ENCODE peak calls at places on chromosomes 13 and 19, in seven cellular contexts. O is stomach, Y is Panc1, V is endothelial cell of umbilical vein, U is HCT116, Q is transverse colon, W is H1. S is an unnamed sample. For H3K4me1, the result is how much of the 10 kb centered on the place peaks cover.

GRCh38 chr19:50476224-50476942 is at the start of the genes EMC10 and GARIN5A:
- DNase-seq in W (peak), Q (peak), Y (peak), U (peak), O (peak), V (peak), S (peak)

GRCh38 chr19:41577144-41577830 is 1.3 kb downstream of the CEACAM21 start:
- DNase-seq in Y (no peak), W (no peak), U (no peak), Q (no peak), V (no peak), O (no peak), S (peak)

GRCh38 chr13:67023088-67023893 is 206.8 kb downstream of the PCDH9 start:
- DNase-seq in Y (no peak), U (no peak), O (no peak), Q (no peak), W (no peak), V (peak), S (no peak)

GRCh38 chr13:109672545-109672944 is 113.8 kb downstream of the IRS2 start:
- DNase-seq in W (no peak), Q (no peak), O (no peak), U (no peak), V (no peak), Y (no peak), S (no peak)

GRCh38 chr19:54660967-54661366 is 1.8 kb upstream of the LILRB4 start:
- DNase-seq in O (no peak), V (no peak), Y (no peak), Q (no peak), W (no peak), U (no peak), S (no peak)

GRCh38 chr13:50584856-50585580 is 258.5 kb downstream of the DLEU7 start:
- DNase-seq in U (no peak), V (no peak), Q (no peak), Y (no peak), W (no peak), O (no peak), S (no peak)

GRCh38 chr19:27746691-27747380 is 1466.1 kb downstream of the UQCRFS1 start:
- DNase-seq in W (peak), O (peak), Q (peak), V (no peak), U (no peak), Y (no peak), S (peak)

GRCh38 chr19:5122671-5123409 is 153.9 kb downstream of the KDM4B start:
- DNase-seq in W (no peak), O (no peak), V (no peak), U (no peak), Q (no peak), Y (no peak), S (no peak)

GRCh38 chr19:49327878-49328544 is 3.0 kb upstream of the SLC6A16 start:
- DNase-seq in Q (no peak), U (peak), Y (no peak), O (no peak), W (no peak), V (peak), S (no peak)

GRCh38 chr19:30563691-30564090 is 191.5 kb downstream of the ZNF536 start:
- DNase-seq in O (no peak), Q (no peak), U (no peak), V (no peak), W (no peak), Y (no peak), S (no peak)

GRCh38 chr13:25920931-25921330 is 130.9 kb downstream of the SHISA2 start:
- DNase-seq in O (no peak), W (no peak), U (no peak), V (no peak), Q (no peak), Y (no peak), S (no peak)

GRCh38 chr13:20873348-20873747 is 29.2 kb downstream of the XPO4 start:
- DNase-seq in W (no peak), U (no peak), Y (no peak), Q (no peak), V (peak), O (no peak), S (no peak)

GRCh38 chr19:7971553-7972520 is 28.4 kb upstream of the TIMM44 start:
- DNase-seq in Y (no peak), O (no peak), Q (no peak), V (no peak), W (no peak), U (no peak), S (peak)

GRCh38 chr13:98050041-98050466 is 92.8 kb upstream of the FARP1 start:
- DNase-seq in Q (no peak), V (no peak), U (no peak), W (no peak), Y (no peak), O (no peak), S (no peak)

GRCh38 chr19:10797078-10797477 is 38.9 kb downstream of the TMED1 start:
- DNase-seq in O (no peak), W (no peak), V (no peak), U (no peak), Q (no peak), Y (no peak), S (no peak)

GRCh38 chr13:28313579-28313978 is 175.2 kb downstream of the PAN3 start:
- DNase-seq in Y (no peak), V (peak), Q (no peak), W (no peak), U (peak), O (no peak), S (no peak)

GRCh38 chr19:29662278-29662603 is 3.0 kb upstream of the PLEKHF1 start:
- DNase-seq in O (no peak), W (no peak), Q (no peak), Y (no peak), U (no peak), V (no peak), S (no peak)

GRCh38 chr19:2446390-2446789 is 10.4 kb downstream of the LMNB2 start:
- DNase-seq in Y (no peak), O (no peak), U (no peak), Q (no peak), V (no peak), W (no peak), S (peak)

GRCh38 chr13:45206340-45206739 is 5.5 kb upstream of the KCTD4 start:
- DNase-seq in Q (no peak), W (no peak), V (peak), Y (peak), O (no peak), U (peak), S (no peak)

GRCh38 chr13:76980075-76980718 is 11.7 kb upstream of the CLN5 start:
- DNase-seq in W (peak), O (peak), V (peak), U (peak), Q (peak), Y (no peak), S (peak)

GRCh38 chr19:14536926-14537692 is 7.7 kb downstream of the TECR start:
- DNase-seq in O (peak), Q (peak), Y (no peak), W (peak), V (peak), U (peak), S (no peak)

GRCh38 chr19:17183858-17184271 is 31.3 kb upstream of the USE1 start:
- DNase-seq in O (no peak), V (no peak), U (no peak), Q (no peak), W (no peak), Y (no peak), S (no peak)

GRCh38 chr19:50830266-50831025 is 2.9 kb downstream of the KLK15 start:
- DNase-seq in W (no peak), V (no peak), Q (peak), Y (no peak), U (no peak), O (no peak), S (no peak)

GRCh38 chr13:35994131-35994966 is 136.8 kb downstream of the DCLK1 start:
- DNase-seq in Q (no peak), Y (no peak), U (no peak), V (no peak), O (no peak), W (no peak), S (no peak)

GRCh38 chr13:22198001-22198400 is 527.1 kb downstream of the FGF9 start:
- DNase-seq in V (no peak), W (no peak), Y (no peak), Q (peak), U (no peak), O (peak), S (no peak)

GRCh38 chr13:95050800-95051620 is 250.2 kb downstream of the ABCC4 start:
- DNase-seq in U (no peak), Q (no peak), V (no peak), W (no peak), Y (no peak), O (no peak), S (no peak)

GRCh38 chr19:51810228-51810627 is 15.3 kb downstream of the FPR3 start:
- DNase-seq in Q (no peak), W (no peak), Y (no peak), U (no peak), V (no peak), O (no peak), S (no peak)

GRCh38 chr13:32731576-32731975 is 145.3 kb downstream of the PDS5B start:
- DNase-seq in U (no peak), W (no peak), O (no peak), Q (no peak), V (peak), Y (no peak), S (no peak)

GRCh38 chr19:36488816-36489138 is 584 bp downstream of the ZNF566 start:
- DNase-seq in W (no peak), Q (no peak), O (no peak), Y (no peak), V (no peak), U (peak), S (no peak)

GRCh38 chr13:51960766-51961165 is 50.5 kb downstream of the ATP7B start:
- DNase-seq in Y (no peak), U (no peak), Q (no peak), O (no peak), W (no peak), V (no peak), S (no peak)

GRCh38 chr19:48999481-49000325 is 6.0 kb downstream of the RUVBL2 start:
- DNase-seq in U (no peak), O (peak), W (peak), Y (no peak), V (peak), Q (peak), S (peak)

GRCh38 chr13:51684076-51684475 is 99.8 kb downstream of the WDFY2 start:
- DNase-seq in Y (no peak), O (no peak), W (no peak), U (no peak), Q (no peak), V (no peak), S (no peak)

GRCh38 chr13:19967619-19968018 is 9.1 kb downstream of the ZMYM2 start:
- DNase-seq in Y (no peak), U (no peak), O (no peak), Q (no peak), V (peak), W (no peak), S (no peak)

GRCh38 chr19:14434543-14435319 is 1.6 kb downstream of the PKN1 start:
- DNase-seq in O (peak), W (no peak), Y (no peak), U (no peak), V (peak), Q (peak), S (peak)

GRCh38 chr19:19405919-19406877 is 723 bp downstream of the GATAD2A start:
- DNase-seq in V (peak), Q (peak), U (no peak), Y (no peak), O (peak), W (peak), S (peak)

GRCh38 chr19:57779220-57779845 is 9.9 kb downstream of the ZNF586 start:
- DNase-seq in Q (no peak), O (no peak), V (no peak), Y (no peak), W (no peak), U (no peak), S (no peak)
- TF ChIP-seq POLR2AphosphoS5 in Q (no peak), O (no peak), V (no peak), Y (no peak), W (no peak), U (no peak), S (no peak)

GRCh38 chr13:40660270-40660669 is 6.2 kb downstream of the FOXO1 start:
- DNase-seq in U (no peak), O (no peak), W (no peak), Y (no peak), V (no peak), Q (no peak), S (no peak)
- H3K27ac ChIP-seq in U (no peak), O (no peak), W (peak), Y (no peak), V (no peak), Q (no peak), S (no peak)

DNA sequence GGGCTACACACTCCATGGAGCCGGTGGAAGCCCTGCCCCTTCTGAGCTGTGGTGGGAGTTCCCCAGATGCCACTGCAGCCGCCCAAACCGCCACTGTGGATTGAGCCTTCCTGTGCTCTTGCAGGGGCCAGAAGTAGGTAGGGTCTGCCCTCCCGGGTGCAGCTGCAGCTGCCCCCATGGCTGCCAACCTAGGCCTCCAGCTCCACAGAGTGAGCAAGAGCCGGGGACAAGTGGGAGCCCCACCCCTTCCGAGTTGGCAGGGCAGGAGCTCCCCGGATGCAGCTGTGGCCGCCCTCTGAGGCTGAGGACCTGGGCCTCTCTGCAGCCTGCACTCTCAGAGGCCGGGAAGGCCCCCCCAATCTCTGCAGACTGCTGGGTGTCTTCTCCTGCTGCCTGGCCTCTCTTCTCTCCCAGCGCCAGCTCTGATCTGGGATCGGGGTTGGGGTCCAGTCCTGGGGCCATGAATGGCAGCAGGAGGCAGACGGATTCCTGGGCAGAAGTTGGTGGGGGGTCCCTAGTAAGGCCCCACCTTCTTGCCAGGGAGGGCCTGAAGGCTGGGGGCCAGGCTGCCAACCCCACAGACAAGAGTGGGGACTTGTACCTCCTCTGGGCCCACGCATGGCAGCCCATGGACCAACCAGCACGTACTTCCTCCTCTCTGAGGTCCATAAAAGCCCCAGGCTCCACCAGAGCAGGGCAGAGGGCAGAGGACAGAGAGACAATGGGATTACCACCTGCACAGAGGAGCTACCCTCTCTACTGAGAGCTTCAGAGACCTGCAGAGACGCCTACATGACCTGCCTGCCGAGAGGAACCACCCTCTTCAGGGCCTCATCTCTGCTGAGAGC is 28.9 kb downstream of the AP2S1 start:
- DNase-seq in Y (no peak), W (no peak), Q (peak), O (no peak), U (no peak), V (no peak), S (peak)
- H3K4me1 ChIP-seq in Y (under half), W (under half), Q (under half), O (under half), U (under half), V (under half), S (under half)

DNA sequence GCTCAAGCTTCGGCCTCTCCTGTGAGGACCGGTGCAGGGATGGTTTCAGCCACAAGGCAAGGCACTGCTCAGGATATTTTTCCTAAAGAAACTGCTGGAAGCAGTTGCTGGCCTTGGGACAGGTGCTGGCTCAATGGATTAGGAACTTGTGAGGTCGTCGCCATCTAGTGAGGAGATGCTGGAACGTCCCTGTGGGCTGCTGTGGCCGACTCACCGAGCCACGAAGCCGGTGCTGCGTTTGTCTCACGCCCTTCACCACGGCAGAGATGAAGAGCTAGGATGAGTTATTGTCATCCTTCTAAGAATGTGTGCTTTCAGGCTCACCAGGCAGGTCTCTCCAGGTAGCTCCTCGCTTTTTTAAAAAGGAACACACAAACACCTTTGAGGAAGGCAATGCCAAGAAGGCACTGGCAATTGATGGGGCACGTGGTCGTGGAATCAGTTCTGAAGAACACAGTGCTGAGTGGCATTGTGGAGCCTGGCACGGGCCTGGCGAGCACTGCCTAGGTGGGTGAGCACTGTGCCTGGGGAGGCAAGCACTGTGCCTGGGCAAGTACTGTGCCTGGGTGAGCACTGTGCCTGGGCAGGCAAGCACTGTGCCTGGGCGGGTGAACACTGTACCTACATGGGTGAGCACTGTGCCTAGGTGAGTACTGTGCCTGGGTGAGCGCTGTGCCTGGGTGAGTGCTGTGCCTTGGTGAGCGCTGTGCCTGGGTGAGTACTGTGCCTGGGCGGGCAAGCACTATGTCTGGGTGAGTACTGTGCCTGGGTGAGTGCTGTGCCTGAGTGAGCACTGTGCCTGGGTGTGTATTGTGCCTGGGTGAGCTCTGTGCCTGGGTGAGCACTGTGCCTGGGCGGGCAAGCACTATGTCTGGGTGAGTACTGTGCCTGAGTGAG is 140.4 kb downstream of the TEX29 start:
- DNase-seq in Q (peak), Y (no peak), W (peak), O (no peak), V (no peak), U (peak), S (no peak)
- TF ChIP-seq POLR2AphosphoS5 in Q (no peak), Y (no peak), W (no peak), O (no peak), V (no peak), U (no peak), S (no peak)

GRCh38 chr13:29595380-29596063 is at the start of gene SLC7A1:
- DNase-seq in O (peak), U (peak), V (peak), Y (no peak), Q (peak), W (peak), S (peak)

GRCh38 chr13:29593605-29594297 is 1.7 kb downstream of the SLC7A1 start:
- DNase-seq in Y (no peak), W (no peak), U (no peak), Q (no peak), O (no peak), V (no peak), S (no peak)

GRCh38 chr13:29594310-29594709 is 1.2 kb downstream of the SLC7A1 start:
- DNase-seq in Y (peak), Q (peak), U (no peak), V (peak), W (no peak), O (peak), S (no peak)

GRCh38 chr13:29596064-29596418 is 553 bp upstream of the SLC7A1 start:
- DNase-seq in U (no peak), Y (no peak), O (no peak), Q (no peak), V (no peak), W (no peak), S (no peak)

GRCh38 chr13:29594710-29595379 is 643 bp downstream of the SLC7A1 start:
- DNase-seq in U (no peak), W (no peak), O (peak), V (peak), Y (no peak), Q (peak), S (peak)
- H3K27ac ChIP-seq in U (peak), W (peak), O (peak), V (peak), Y (peak), Q (peak), S (peak)

GRCh38 chr19:12800344-12800732 is 1.3 kb downstream of the PRDX2 start:
- DNase-seq in Y (no peak), U (no peak), W (no peak), O (no peak), V (no peak), Q (no peak), S (no peak)

GRCh38 chr19:12799723-12800343 is 1.8 kb downstream of the PRDX2 start:
- DNase-seq in Q (no peak), U (no peak), W (no peak), Y (no peak), O (no peak), V (no peak), S (no peak)

GRCh38 chr19:12802267-12803106 is 618 bp downstream of the THSD8 start:
- DNase-seq in Y (no peak), O (no peak), U (no peak), Q (no peak), W (no peak), V (no peak), S (no peak)

GRCh38 chr19:12801466-12802266 is at the start of the genes PRDX2 and THSD8:
- DNase-seq in O (peak), Q (peak), U (no peak), V (peak), W (peak), Y (no peak), S (peak)

GRCh38 chr19:12800873-12801465 is 631 bp downstream of the PRDX2 start:
- DNase-seq in Y (no peak), O (no peak), W (no peak), U (no peak), V (no peak), Q (no peak), S (peak)
- H3K4me1 ChIP-seq in Y (under half), O (under half), W (under half), U (under half), V (under half), Q (under half), S (under half)

DNA sequence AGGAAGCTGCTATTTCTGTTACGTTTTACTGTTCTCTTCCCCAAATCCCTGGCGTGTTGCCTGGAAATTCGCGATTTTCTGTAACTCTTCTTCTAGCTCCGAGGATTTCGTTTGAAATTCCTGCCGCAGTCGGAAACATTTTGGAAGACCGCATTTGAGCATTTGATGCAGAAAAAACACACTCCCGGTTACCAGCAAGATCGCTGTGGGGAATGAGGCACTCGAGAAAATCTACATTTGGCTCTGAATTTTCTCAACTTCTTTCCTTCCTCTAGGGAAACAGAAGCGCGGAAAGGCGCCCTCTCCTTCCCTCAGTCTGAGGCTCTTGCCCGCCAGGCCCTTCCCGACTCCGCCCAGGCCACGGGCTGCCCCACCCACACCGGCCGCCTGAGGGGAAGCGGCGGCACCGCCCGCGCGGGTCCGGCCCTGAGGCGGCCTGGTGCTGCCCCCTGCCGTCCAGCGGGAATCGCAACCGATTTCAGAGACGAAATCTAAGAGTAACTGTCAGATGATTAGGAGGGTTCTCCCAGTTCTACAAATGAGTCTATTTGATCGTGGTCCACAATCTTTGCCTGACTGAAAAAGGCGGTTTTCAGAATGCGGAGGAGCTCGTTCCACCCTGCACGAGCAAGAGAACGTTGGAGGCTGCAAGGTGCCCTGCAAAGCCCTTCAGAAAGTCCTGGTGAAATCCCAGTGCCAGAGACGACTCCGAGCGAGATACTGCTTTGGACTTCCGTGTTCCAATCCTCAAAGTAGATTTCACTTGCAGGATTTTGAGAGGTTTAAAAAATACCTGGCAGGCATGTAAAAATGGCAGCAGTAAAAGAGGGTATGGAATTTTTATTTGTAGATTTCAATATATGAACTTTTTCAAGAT is 18.4 kb upstream of the TUBGCP3 start:
- DNase-seq in W (peak), Y (peak), U (peak), V (peak), O (peak), Q (peak), S (peak)
- TF ChIP-seq POLR2AphosphoS5 in W (peak), Y (no peak), U (peak), V (peak), O (peak), Q (peak), S (peak)

S was measured in spleen.